ENCODE peak calls at places on chromosomes 16 and 17, in nine cellular contexts. One of them, this sample, is unnamed.

GRCh38 chr16:7318661-7319060 is 14.0 kb upstream of the RBFOX1 start:
- DNase-seq in NCI-H524 treated with DMSO at 0.1 percent for 48 hours: no peak
- DNase-seq in endodermal cell: no peak
- DNase-seq in HEK293T: no peak
- DNase-seq in EL: no peak
- DNase-seq in activated T-cell treated with anti-CD3 and anti-CD28 coated beads, Interleukin-2, amount 50 U/mL, for 4 hours: no peak
- DNase-seq in HTR-8/SVneo: no peak
- DNase-seq in gastrocnemius medialis: no peak
- DNase-seq in activated CD4-positive, alpha-beta T cell treated with anti-CD3 and anti-CD28 coated beads, Interleukin-2, amount 50 U/mL, for 48 hours: no peak
- DNase-seq in this sample: no peak

GRCh38 chr17:32757963-32758362 is 119.0 kb downstream of the MYO1D start:
- DNase-seq in NCI-H524 treated with DMSO at 0.1 percent for 48 hours: no peak
- DNase-seq in endodermal cell: no peak
- DNase-seq in HEK293T: no peak
- DNase-seq in EL: peak; percentile 23
- DNase-seq in activated T-cell treated with anti-CD3 and anti-CD28 coated beads, Interleukin-2, amount 50 U/mL, for 4 hours: no peak
- DNase-seq in HTR-8/SVneo: no peak
- DNase-seq in gastrocnemius medialis: no peak
- DNase-seq in activated CD4-positive, alpha-beta T cell treated with anti-CD3 and anti-CD28 coated beads, Interleukin-2, amount 50 U/mL, for 48 hours: no peak
- DNase-seq in this sample: no peak

GRCh38 chr17:70535986-70536385 is 366.7 kb downstream of the KCNJ2 start:
- DNase-seq in NCI-H524 treated with DMSO at 0.1 percent for 48 hours: no peak
- DNase-seq in endodermal cell: no peak
- DNase-seq in HEK293T: no peak
- DNase-seq in EL: peak; percentile 28
- DNase-seq in activated T-cell treated with anti-CD3 and anti-CD28 coated beads, Interleukin-2, amount 50 U/mL, for 4 hours: no peak
- DNase-seq in HTR-8/SVneo: no peak
- DNase-seq in gastrocnemius medialis: no peak
- DNase-seq in activated CD4-positive, alpha-beta T cell treated with anti-CD3 and anti-CD28 coated beads, Interleukin-2, amount 50 U/mL, for 48 hours: no peak
- DNase-seq in this sample: no peak

GRCh38 chr16:67101683-67102082 is 8.1 kb upstream of the PHAF1 start:
- DNase-seq in NCI-H524 treated with DMSO at 0.1 percent for 48 hours: no peak
- DNase-seq in endodermal cell: no peak
- DNase-seq in HEK293T: no peak
- DNase-seq in EL: peak; percentile 54
- DNase-seq in activated T-cell treated with anti-CD3 and anti-CD28 coated beads, Interleukin-2, amount 50 U/mL, for 4 hours: no peak
- DNase-seq in HTR-8/SVneo: no peak
- DNase-seq in gastrocnemius medialis: no peak
- DNase-seq in activated CD4-positive, alpha-beta T cell treated with anti-CD3 and anti-CD28 coated beads, Interleukin-2, amount 50 U/mL, for 48 hours: peak; percentile 41
- DNase-seq in this sample: peak; percentile 72

GRCh38 chr16:88803264-88803987 is at the start of gene CDT1:
- DNase-seq in NCI-H524 treated with DMSO at 0.1 percent for 48 hours: no peak
- DNase-seq in endodermal cell: peak; percentile 91
- DNase-seq in HEK293T: peak; percentile 96
- DNase-seq in EL: peak; percentile 78
- DNase-seq in activated T-cell treated with anti-CD3 and anti-CD28 coated beads, Interleukin-2, amount 50 U/mL, for 4 hours: peak; percentile 86
- DNase-seq in HTR-8/SVneo: peak; percentile 97
- DNase-seq in gastrocnemius medialis: peak; percentile 53
- DNase-seq in activated CD4-positive, alpha-beta T cell treated with anti-CD3 and anti-CD28 coated beads, Interleukin-2, amount 50 U/mL, for 48 hours: peak; percentile 84
- DNase-seq in this sample: peak; percentile 69

GRCh38 chr16:3129137-3130131 is 5.4 kb upstream of the ZNF213 start:
- DNase-seq in NCI-H524 treated with DMSO at 0.1 percent for 48 hours: peak; percentile 24
- DNase-seq in endodermal cell: peak; percentile 91
- DNase-seq in HEK293T: peak; percentile 56
- DNase-seq in EL: peak; percentile 83
- DNase-seq in activated T-cell treated with anti-CD3 and anti-CD28 coated beads, Interleukin-2, amount 50 U/mL, for 4 hours: peak; percentile 70
- DNase-seq in HTR-8/SVneo: peak; percentile 58
- DNase-seq in gastrocnemius medialis: peak; percentile 60
- DNase-seq in activated CD4-positive, alpha-beta T cell treated with anti-CD3 and anti-CD28 coated beads, Interleukin-2, amount 50 U/mL, for 48 hours: peak; percentile 77
- DNase-seq in this sample: peak; percentile 86

GRCh38 chr16:31061126-31061812 is 12.8 kb downstream of the ZNF668 start:
- DNase-seq in NCI-H524 treated with DMSO at 0.1 percent for 48 hours: no peak
- DNase-seq in endodermal cell: no peak
- DNase-seq in HEK293T: no peak
- DNase-seq in EL: no peak
- DNase-seq in activated T-cell treated with anti-CD3 and anti-CD28 coated beads, Interleukin-2, amount 50 U/mL, for 4 hours: no peak
- DNase-seq in HTR-8/SVneo: no peak
- DNase-seq in gastrocnemius medialis: no peak
- DNase-seq in activated CD4-positive, alpha-beta T cell treated with anti-CD3 and anti-CD28 coated beads, Interleukin-2, amount 50 U/mL, for 48 hours: no peak
- DNase-seq in this sample: no peak

GRCh38 chr17:5841862-5842261 is 228.3 kb upstream of the WSCD1 start:
- DNase-seq in NCI-H524 treated with DMSO at 0.1 percent for 48 hours: no peak
- DNase-seq in endodermal cell: no peak
- DNase-seq in HEK293T: no peak
- DNase-seq in EL: no peak
- DNase-seq in activated T-cell treated with anti-CD3 and anti-CD28 coated beads, Interleukin-2, amount 50 U/mL, for 4 hours: no peak
- DNase-seq in HTR-8/SVneo: no peak
- DNase-seq in gastrocnemius medialis: no peak
- DNase-seq in activated CD4-positive, alpha-beta T cell treated with anti-CD3 and anti-CD28 coated beads, Interleukin-2, amount 50 U/mL, for 48 hours: no peak
- DNase-seq in this sample: no peak

GRCh38 chr17:40460585-40460975 is 17.3 kb downstream of the IGFBP4 start:
- DNase-seq in NCI-H524 treated with DMSO at 0.1 percent for 48 hours: no peak
- DNase-seq in endodermal cell: no peak
- DNase-seq in HEK293T: no peak
- DNase-seq in EL: no peak
- DNase-seq in activated T-cell treated with anti-CD3 and anti-CD28 coated beads, Interleukin-2, amount 50 U/mL, for 4 hours: no peak
- DNase-seq in HTR-8/SVneo: no peak
- DNase-seq in gastrocnemius medialis: no peak
- DNase-seq in activated CD4-positive, alpha-beta T cell treated with anti-CD3 and anti-CD28 coated beads, Interleukin-2, amount 50 U/mL, for 48 hours: no peak
- DNase-seq in this sample: no peak

GRCh38 chr17:39738568-39738901 is 797 bp downstream of the GRB7 start:
- DNase-seq in NCI-H524 treated with DMSO at 0.1 percent for 48 hours: no peak
- DNase-seq in endodermal cell: peak; percentile 91
- DNase-seq in HEK293T: no peak
- DNase-seq in EL: peak; percentile 38
- DNase-seq in activated T-cell treated with anti-CD3 and anti-CD28 coated beads, Interleukin-2, amount 50 U/mL, for 4 hours: peak; percentile 46
- DNase-seq in HTR-8/SVneo: no peak
- DNase-seq in gastrocnemius medialis: no peak
- DNase-seq in activated CD4-positive, alpha-beta T cell treated with anti-CD3 and anti-CD28 coated beads, Interleukin-2, amount 50 U/mL, for 48 hours: peak; percentile 75
- DNase-seq in this sample: no peak

GRCh38 chr17:81315170-81315884 is 20.2 kb upstream of the SLC38A10 start:
- DNase-seq in NCI-H524 treated with DMSO at 0.1 percent for 48 hours: no peak
- DNase-seq in endodermal cell: no peak
- DNase-seq in HEK293T: no peak
- DNase-seq in EL: no peak
- DNase-seq in activated T-cell treated with anti-CD3 and anti-CD28 coated beads, Interleukin-2, amount 50 U/mL, for 4 hours: no peak
- DNase-seq in HTR-8/SVneo: no peak
- DNase-seq in gastrocnemius medialis: no peak
- DNase-seq in activated CD4-positive, alpha-beta T cell treated with anti-CD3 and anti-CD28 coated beads, Interleukin-2, amount 50 U/mL, for 48 hours: no peak
- DNase-seq in this sample: no peak

GRCh38 chr16:17370233-17371013 is 100.3 kb downstream of the XYLT1 start:
- DNase-seq in NCI-H524 treated with DMSO at 0.1 percent for 48 hours: no peak
- DNase-seq in endodermal cell: no peak
- DNase-seq in HEK293T: no peak
- DNase-seq in EL: no peak
- DNase-seq in activated T-cell treated with anti-CD3 and anti-CD28 coated beads, Interleukin-2, amount 50 U/mL, for 4 hours: no peak
- DNase-seq in HTR-8/SVneo: no peak
- DNase-seq in gastrocnemius medialis: no peak
- DNase-seq in activated CD4-positive, alpha-beta T cell treated with anti-CD3 and anti-CD28 coated beads, Interleukin-2, amount 50 U/mL, for 48 hours: peak; percentile 36
- DNase-seq in this sample: peak; percentile 69

GRCh38 chr17:17140590-17140980 is 65.5 kb downstream of the PLD6 start:
- DNase-seq in NCI-H524 treated with DMSO at 0.1 percent for 48 hours: no peak
- DNase-seq in endodermal cell: peak; percentile 66
- DNase-seq in HEK293T: no peak
- DNase-seq in EL: peak; percentile 74
- DNase-seq in activated T-cell treated with anti-CD3 and anti-CD28 coated beads, Interleukin-2, amount 50 U/mL, for 4 hours: no peak
- DNase-seq in HTR-8/SVneo: no peak
- DNase-seq in gastrocnemius medialis: no peak
- DNase-seq in activated CD4-positive, alpha-beta T cell treated with anti-CD3 and anti-CD28 coated beads, Interleukin-2, amount 50 U/mL, for 48 hours: no peak
- DNase-seq in this sample: peak; percentile 79

GRCh38 chr16:15650698-15651161 is 685 bp downstream of the NDE1 start:
- DNase-seq in NCI-H524 treated with DMSO at 0.1 percent for 48 hours: no peak
- DNase-seq in endodermal cell: peak; percentile 79
- DNase-seq in HEK293T: peak; percentile 19
- DNase-seq in EL: peak; percentile 21
- DNase-seq in activated T-cell treated with anti-CD3 and anti-CD28 coated beads, Interleukin-2, amount 50 U/mL, for 4 hours: peak; percentile 27
- DNase-seq in HTR-8/SVneo: no peak
- DNase-seq in gastrocnemius medialis: no peak
- DNase-seq in activated CD4-positive, alpha-beta T cell treated with anti-CD3 and anti-CD28 coated beads, Interleukin-2, amount 50 U/mL, for 48 hours: peak; percentile 66
- DNase-seq in this sample: peak; percentile 13

GRCh38 chr17:40450175-40450574 is 6.9 kb downstream of the IGFBP4 start:
- DNase-seq in NCI-H524 treated with DMSO at 0.1 percent for 48 hours: no peak
- DNase-seq in endodermal cell: peak; percentile 92
- DNase-seq in HEK293T: peak; percentile 27
- DNase-seq in EL: peak; percentile 49
- DNase-seq in activated T-cell treated with anti-CD3 and anti-CD28 coated beads, Interleukin-2, amount 50 U/mL, for 4 hours: peak; percentile 43
- DNase-seq in HTR-8/SVneo: peak; percentile 57
- DNase-seq in gastrocnemius medialis: no peak
- DNase-seq in activated CD4-positive, alpha-beta T cell treated with anti-CD3 and anti-CD28 coated beads, Interleukin-2, amount 50 U/mL, for 48 hours: peak; percentile 67
- DNase-seq in this sample: peak; percentile 45

GRCh38 chr17:28645576-28645939 is 600 bp upstream of the BLTP2 start:
- DNase-seq in NCI-H524 treated with DMSO at 0.1 percent for 48 hours: no peak
- DNase-seq in endodermal cell: no peak
- DNase-seq in HEK293T: no peak
- DNase-seq in EL: no peak
- DNase-seq in activated T-cell treated with anti-CD3 and anti-CD28 coated beads, Interleukin-2, amount 50 U/mL, for 4 hours: no peak
- DNase-seq in HTR-8/SVneo: no peak
- DNase-seq in gastrocnemius medialis: no peak
- DNase-seq in activated CD4-positive, alpha-beta T cell treated with anti-CD3 and anti-CD28 coated beads, Interleukin-2, amount 50 U/mL, for 48 hours: peak; percentile 42
- DNase-seq in this sample: no peak

GRCh38 chr17:80457236-80457856 is 19.1 kb downstream of the NPTX1 start:
- DNase-seq in NCI-H524 treated with DMSO at 0.1 percent for 48 hours: no peak
- DNase-seq in endodermal cell: no peak
- DNase-seq in HEK293T: no peak
- DNase-seq in EL: no peak
- DNase-seq in activated T-cell treated with anti-CD3 and anti-CD28 coated beads, Interleukin-2, amount 50 U/mL, for 4 hours: no peak
- DNase-seq in HTR-8/SVneo: no peak
- DNase-seq in gastrocnemius medialis: no peak
- DNase-seq in activated CD4-positive, alpha-beta T cell treated with anti-CD3 and anti-CD28 coated beads, Interleukin-2, amount 50 U/mL, for 48 hours: no peak
- DNase-seq in this sample: no peak

GRCh38 chr17:62653002-62653830 is 25.7 kb downstream of the MRC2 start:
- DNase-seq in NCI-H524 treated with DMSO at 0.1 percent for 48 hours: peak; percentile 55
- DNase-seq in endodermal cell: peak; percentile 100
- DNase-seq in HEK293T: peak; percentile 70
- DNase-seq in EL: peak; percentile 67
- DNase-seq in activated T-cell treated with anti-CD3 and anti-CD28 coated beads, Interleukin-2, amount 50 U/mL, for 4 hours: peak; percentile 77
- DNase-seq in HTR-8/SVneo: peak; percentile 77
- DNase-seq in gastrocnemius medialis: no peak
- DNase-seq in activated CD4-positive, alpha-beta T cell treated with anti-CD3 and anti-CD28 coated beads, Interleukin-2, amount 50 U/mL, for 48 hours: peak; percentile 97
- DNase-seq in this sample: peak; percentile 31